ENCODE peak calls at places on chromosomes 12 and 14, in four cellular contexts. U is H9, W is H1, C is IMR-90. R is an unnamed sample.

GRCh38 chr12:113390064-113391043 is 13.3 kb downstream of the SDS start:
- DNase-seq in U (no peak), C (no peak), W (no peak), R (no peak)

GRCh38 chr14:72515779-72516770 is 377.8 kb downstream of the DPF3 start:
- DNase-seq in C (peak; percentile 69), U (no peak), W (no peak), R (peak; percentile 39)

GRCh38 chr12:92859650-92860386 is 69.3 kb downstream of the EEA1 start:
- DNase-seq in W (no peak), U (no peak), C (no peak), R (peak; percentile 48)

GRCh38 chr12:16325426-16325825 is 22.0 kb upstream of the MGST1 start:
- DNase-seq in C (no peak), W (no peak), U (no peak), R (no peak)

GRCh38 chr14:100698719-100699448 is 27.8 kb upstream of the DLK1 start:
- DNase-seq in C (no peak), U (no peak), W (no peak), R (no peak)

GRCh38 chr12:114400395-114400794 is 5.5 kb downstream of the TBX5 start:
- DNase-seq in C (peak; percentile 57), W (no peak), U (peak; percentile 62), R (peak; percentile 69)

GRCh38 chr14:35287481-35288013 is 4.6 kb upstream of the PSMA6 start:
- DNase-seq in W (no peak), U (no peak), C (no peak), R (no peak)

GRCh38 chr12:103813949-103814348 is 27.1 kb downstream of the NT5DC3 start:
- DNase-seq in C (no peak), U (no peak), W (no peak), R (no peak)

GRCh38 chr14:60616326-60617044 is 32.8 kb downstream of the SIX1 start:
- DNase-seq in U (no peak), C (no peak), W (no peak), R (peak; percentile 28)

GRCh38 chr12:24808651-24809050 is 140.2 kb downstream of the BCAT1 start:
- DNase-seq in W (no peak), C (no peak), U (no peak), R (no peak)

GRCh38 chr12:3820122-3820521 is 53.1 kb downstream of the PARP11 start:
- DNase-seq in C (peak; percentile 65), U (no peak), W (no peak), R (peak; percentile 24)

GRCh38 chr12:123059501-123059900 is 79.0 kb downstream of the ARL6IP4 start:
- DNase-seq in W (no peak), U (no peak), C (no peak), R (no peak)

GRCh38 chr14:95609398-95609990 is 74.6 kb downstream of the GLRX5 start:
- DNase-seq in W (peak; percentile 80), C (peak; percentile 23), U (peak; percentile 69), R (peak; percentile 76)

GRCh38 chr12:3119745-3120660 is 42.8 kb downstream of the TSPAN9 start:
- DNase-seq in C (peak; percentile 6), W (no peak), U (no peak), R (no peak)

GRCh38 chr12:115343601-115344000 is 659.6 kb upstream of the TBX3 start:
- DNase-seq in W (no peak), U (no peak), C (no peak), R (no peak)

GRCh38 chr12:91343010-91343409 is 160.4 kb upstream of the DCN start:
- DNase-seq in W (no peak), C (no peak), U (no peak), R (no peak)

GRCh38 chr12:3700861-3701260 is 52.0 kb downstream of the CRACR2A start:
- DNase-seq in W (no peak), U (no peak), C (peak; percentile 51), R (no peak)

GRCh38 chr14:38143651-38144505 is 63.8 kb upstream of the SSTR1 start:
- DNase-seq in C (peak; percentile 92), U (no peak), W (no peak), R (peak; percentile 57)

GRCh38 chr14:67971627-67972625 is 152.3 kb downstream of the RAD51B start:
- DNase-seq in C (peak; percentile 37), W (no peak), U (no peak), R (no peak)

GRCh38 chr12:9606736-9607372 is 862 bp downstream of the KLRB1 start:
- DNase-seq in W (no peak), U (no peak), C (no peak), R (no peak)

GRCh38 chr12:79250186-79250585 is 385.6 kb downstream of the SYT1 start:
- DNase-seq in W (no peak), U (no peak), C (peak; percentile 87), R (no peak)

GRCh38 chr14:24409956-24410355 is 11.2 kb downstream of the NYNRIN start:
- DNase-seq in U (peak; percentile 16), C (no peak), W (no peak), R (no peak)

GRCh38 chr14:100045687-100046344 is 19.4 kb upstream of the EVL start:
- DNase-seq in U (no peak), W (no peak), C (no peak), R (no peak)

GRCh38 chr12:66920205-66920604 is 241.3 kb upstream of the GRIP1 start:
- DNase-seq in U (no peak), C (no peak), W (no peak), R (no peak)

GRCh38 chr14:68359862-68360552 is 432.9 kb downstream of the ZFP36L1 start:
- DNase-seq in C (no peak), U (no peak), W (no peak), R (peak; percentile 62)

GRCh38 chr14:28875937-28876910 is 109.6 kb downstream of the FOXG1 start:
- DNase-seq in C (no peak), U (no peak), W (no peak), R (peak; percentile 18)

GRCh38 chr12:1619599-1619998 is 9.4 kb upstream of the WNT5B start:
- DNase-seq in U (no peak), W (no peak), C (no peak), R (no peak)

GRCh38 chr14:79573486-79573885 is 637.8 kb downstream of the DIO2 start:
- DNase-seq in U (no peak), C (peak; percentile 82), W (no peak), R (no peak)

GRCh38 chr12:94289551-94290312 is 141.4 kb downstream of the PLXNC1 start:
- DNase-seq in U (no peak), W (peak; percentile 31), C (peak; percentile 75), R (peak; percentile 47)

GRCh38 chr12:111211910-111212757 is 156.8 kb downstream of the PHETA1 start:
- DNase-seq in W (peak; percentile 77), C (no peak), U (peak; percentile 66), R (peak; percentile 64)

GRCh38 chr12:94266796-94267529 is 118.6 kb downstream of the PLXNC1 start:
- DNase-seq in U (no peak), C (peak; percentile 61), W (no peak), R (no peak)

GRCh38 chr14:59406454-59407245 is 58.5 kb downstream of the GPR135 start:
- DNase-seq in U (no peak), C (peak; percentile 59), W (no peak), R (peak; percentile 22)

DNA sequence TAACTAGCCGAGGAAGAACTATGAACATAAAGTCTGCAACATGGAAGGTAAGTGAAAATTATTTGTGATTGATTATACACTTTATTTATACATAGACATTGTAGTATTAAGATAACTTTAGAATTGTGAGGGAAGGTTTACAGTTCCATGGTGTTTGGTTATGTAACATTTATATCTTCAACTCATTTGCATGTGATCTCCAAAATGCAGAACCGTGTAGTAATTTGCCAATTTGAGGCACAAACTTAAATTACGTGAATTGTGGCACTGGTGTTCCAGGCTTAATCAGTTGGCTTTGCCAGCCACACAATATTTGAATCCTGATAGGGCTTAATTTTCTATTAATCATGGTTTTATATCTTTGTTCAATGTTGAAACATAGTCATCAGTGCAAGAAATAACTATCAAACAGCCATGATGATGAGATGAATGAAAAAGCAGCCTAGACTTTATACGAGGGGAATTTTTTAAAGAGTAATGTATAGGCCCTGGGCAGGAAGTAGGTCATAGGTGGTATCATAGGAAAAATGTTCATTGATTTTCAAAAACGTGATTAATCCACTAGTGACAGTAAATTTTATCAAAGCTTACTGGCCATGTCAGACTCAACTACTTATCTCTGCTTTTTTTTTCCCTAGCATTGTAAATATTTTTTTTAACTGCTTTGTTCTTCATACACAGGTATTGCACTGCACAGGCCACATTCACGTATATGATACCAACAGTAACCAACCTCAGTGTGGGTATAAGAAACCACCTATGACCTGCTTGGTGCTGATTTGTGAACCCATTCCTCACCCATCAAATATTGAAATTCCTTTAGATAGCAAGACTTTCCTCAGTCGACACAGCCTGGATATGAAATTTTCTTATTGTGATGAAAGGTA is 31.7 kb downstream of the HIF1A start:
- DNase-seq in C (no peak), W (no peak), U (no peak), R (no peak)
- H2BK15ac ChIP-seq in C (no peak overlapping the region), W (no peak overlapping the region), U (no peak overlapping the region), R (no peak overlapping the region)

DNA sequence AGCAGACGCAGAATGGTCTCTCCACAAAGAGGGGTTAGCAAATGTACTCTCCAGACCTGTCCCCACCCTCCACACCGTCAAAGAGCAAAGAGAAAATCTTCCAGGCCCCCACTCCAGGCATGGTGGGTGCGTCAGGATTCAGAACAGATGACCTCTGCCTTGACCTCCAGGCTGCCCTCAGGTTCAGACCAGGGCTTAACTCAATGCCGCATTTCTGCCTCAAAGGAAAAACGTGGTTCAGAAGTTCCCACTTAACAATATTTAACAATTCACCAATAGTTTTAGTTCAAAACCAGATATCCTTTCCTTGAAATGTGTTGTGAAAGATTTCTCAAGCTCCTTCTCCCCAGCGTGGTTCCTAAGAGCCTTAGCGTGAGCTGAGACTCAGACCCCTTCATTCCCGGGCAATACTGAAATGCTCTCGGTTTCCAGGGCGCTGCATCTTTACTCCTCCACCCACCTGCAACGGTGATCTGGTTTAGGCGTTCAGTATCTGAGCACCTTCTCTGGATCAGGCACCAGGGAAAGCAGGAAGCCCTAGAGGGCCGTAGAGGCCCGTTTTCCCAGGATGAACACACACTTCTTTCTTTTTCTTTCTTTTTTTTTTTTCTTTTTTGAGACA is 22.9 kb downstream of the HSP90AA1 start:
- DNase-seq in W (no peak), C (no peak), U (no peak), R (no peak)
- H4K8ac ChIP-seq in W (peak overlapping the region; percentile 43), C (no peak overlapping the region), U (no peak overlapping the region), R (no peak overlapping the region)

GRCh38 chr14:50319721-50320120 is 7.6 kb downstream of the DMAC2L start:
- DNase-seq in W (no peak), C (peak; percentile 33), U (no peak), R (no peak)
- H3K56ac ChIP-seq in W (no peak overlapping the region), C (no peak overlapping the region), U (no peak overlapping the region), R (no peak overlapping the region)

DNA sequence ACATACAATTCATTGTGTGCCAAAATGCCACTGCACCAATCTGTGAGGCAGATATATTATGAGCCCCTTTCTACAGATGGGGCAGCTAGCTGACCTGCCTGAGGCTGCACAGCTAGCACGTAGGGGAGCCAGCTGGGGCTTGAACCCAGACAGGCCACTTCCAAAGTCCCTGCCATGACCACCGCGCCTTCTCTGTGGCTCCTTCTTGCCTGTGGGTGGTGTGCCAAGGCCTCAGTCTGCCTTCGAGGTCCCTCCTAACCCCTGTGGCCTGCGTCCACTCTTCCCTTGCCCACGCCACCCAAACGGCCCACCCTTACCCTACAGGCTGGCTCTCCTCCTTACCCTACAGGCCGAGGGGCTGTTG is 16.2 kb downstream of the FAM222A start:
- DNase-seq in U (peak; percentile 24), W (no peak), C (no peak), R (no peak)
- H2BK15ac ChIP-seq in U (no peak overlapping the region), W (peak overlapping the region; percentile 29), C (no peak overlapping the region), R (no peak overlapping the region)